ENCODE peak calls at places on chromosome 10, in six cellular contexts. X, G, E, B, M and K are unnamed samples.

GRCh38 chr10:118501637-118502440 is 93.6 kb downstream of the PRLHR start:
- DNase-seq in X (no peak), G (peak), E (no peak), B (no peak), M (peak), K (peak)

GRCh38 chr10:21523557-21524008 is 1.9 kb downstream of the SKIDA1 start:
- DNase-seq in X (no peak), G (no peak), E (peak), B (no peak), M (peak), K (no peak)

GRCh38 chr10:28986856-28987255 is 302.0 kb upstream of the LYZL1 start:
- DNase-seq in X (no peak), G (no peak), E (no peak), B (no peak), M (no peak), K (no peak)

GRCh38 chr10:112214335-112214941 is 30.9 kb upstream of the GPAM start:
- DNase-seq in X (no peak), G (no peak), E (no peak), B (no peak), M (peak), K (no peak)

GRCh38 chr10:88952647-88953111 is at the start of gene ACTA2:
- DNase-seq in X (peak), G (peak), E (no peak), B (no peak), M (peak), K (no peak)

GRCh38 chr10:35058134-35058533 is 32.0 kb downstream of the CUL2 start:
- DNase-seq in X (no peak), G (peak), E (no peak), B (no peak), M (peak), K (peak)

GRCh38 chr10:99292159-99292558 is 37.0 kb upstream of the CNNM1 start:
- DNase-seq in X (no peak), G (no peak), E (no peak), B (no peak), M (peak), K (peak)

GRCh38 chr10:2076528-2076927 is 339.2 kb upstream of the ADARB2 start:
- DNase-seq in X (no peak), G (no peak), E (no peak), B (no peak), M (no peak), K (no peak)

GRCh38 chr10:68560201-68560915 is at the start of gene TET1:
- DNase-seq in X (peak), G (peak), E (peak), B (peak), M (peak), K (peak)

GRCh38 chr10:26044123-26044749 is 110.2 kb downstream of the MYO3A start:
- DNase-seq in X (no peak), G (peak), E (no peak), B (no peak), M (no peak), K (peak)

GRCh38 chr10:61153766-61154165 is 209.8 kb upstream of the RHOBTB1 start:
- DNase-seq in X (no peak), G (no peak), E (no peak), B (no peak), M (no peak), K (no peak)

GRCh38 chr10:76628801-76629200 is 1008.8 kb downstream of the KCNMA1 start:
- DNase-seq in X (no peak), G (no peak), E (no peak), B (no peak), M (no peak), K (no peak)

GRCh38 chr10:234708-235406 is 99.6 kb downstream of the ZMYND11 start:
- DNase-seq in X (no peak), G (no peak), E (no peak), B (no peak), M (no peak), K (no peak)

GRCh38 chr10:48551796-48552591 is 52.9 kb downstream of the ARHGAP22 start:
- DNase-seq in X (peak), G (peak), E (peak), B (peak), M (peak), K (peak)

GRCh38 chr10:111370101-111370500 is 293.3 kb downstream of the ADRA2A start:
- DNase-seq in X (no peak), G (no peak), E (no peak), B (no peak), M (no peak), K (no peak)

GRCh38 chr10:131184503-131184902 is 127.0 kb downstream of the TCERG1L start:
- DNase-seq in X (no peak), G (no peak), E (peak), B (no peak), M (no peak), K (no peak)

GRCh38 chr10:69630651-69631400 is 779 bp downstream of the FAM241B start:
- DNase-seq in X (no peak), G (no peak), E (peak), B (no peak), M (no peak), K (no peak)

GRCh38 chr10:31929260-31929985 is 792 bp upstream of the ARHGAP12 start:
- DNase-seq in X (peak), G (no peak), E (peak), B (peak), M (peak), K (peak)

GRCh38 chr10:61618388-61618961 is 44.3 kb upstream of the CABCOCO1 start:
- DNase-seq in X (no peak), G (peak), E (no peak), B (no peak), M (no peak), K (no peak)

GRCh38 chr10:109062371-109062770 is 860.9 kb downstream of the XPNPEP1 start:
- DNase-seq in X (no peak), G (peak), E (no peak), B (no peak), M (peak), K (peak)

GRCh38 chr10:112634096-112634830 is 187.2 kb downstream of the VTI1A start:
- DNase-seq in X (no peak), G (peak), E (no peak), B (no peak), M (peak), K (peak)

GRCh38 chr10:85919358-85920022 is 447.1 kb downstream of the GRID1 start:
- DNase-seq in X (no peak), G (no peak), E (no peak), B (no peak), M (no peak), K (no peak)

GRCh38 chr10:97736902-97737769 is at the start of gene ZFYVE27:
- DNase-seq in X (peak), G (peak), E (peak), B (peak), M (peak), K (peak)

GRCh38 chr10:104304927-104305326 is 33.3 kb downstream of the ITPRIP start:
- DNase-seq in X (no peak), G (peak), E (no peak), B (no peak), M (peak), K (no peak)

GRCh38 chr10:98269435-98269912 is 1.5 kb upstream of the LOXL4 start:
- DNase-seq in X (peak), G (peak), E (peak), B (no peak), M (peak), K (peak)

GRCh38 chr10:80471715-80472233 is 17.7 kb downstream of the TSPAN14 start:
- DNase-seq in X (no peak), G (no peak), E (no peak), B (no peak), M (no peak), K (peak)

GRCh38 chr10:76301950-76302349 is 870.5 kb downstream of the LRMDA start:
- DNase-seq in X (no peak), G (peak), E (no peak), B (no peak), M (peak), K (peak)

GRCh38 chr10:49643296-49644034 is 29.6 kb downstream of the CHAT start:
- DNase-seq in X (no peak), G (no peak), E (peak), B (no peak), M (no peak), K (no peak)

GRCh38 chr10:94172332-94172731 is 178.6 kb downstream of the PLCE1 start:
- DNase-seq in X (no peak), G (no peak), E (no peak), B (no peak), M (peak), K (peak)

GRCh38 chr10:94092848-94093247 is 99.1 kb downstream of the PLCE1 start:
- DNase-seq in X (no peak), G (peak), E (no peak), B (no peak), M (peak), K (peak)

GRCh38 chr10:124972637-124973036 is 30.7 kb downstream of the ZRANB1 start:
- DNase-seq in X (no peak), G (no peak), E (no peak), B (no peak), M (no peak), K (no peak)

GRCh38 chr10:51602326-51602725 is 97.1 kb downstream of the CSTF2T start:
- DNase-seq in X (no peak), G (peak), E (no peak), B (no peak), M (peak), K (no peak)
- TF ChIP-seq CTCF in X (no peak), G (no peak), E (no peak), B (no peak), M (no peak), K (no peak)

GRCh38 chr10:123008379-123009104 is at the start of the genes ACADSB and IKZF5:
- DNase-seq in X (peak), G (peak), E (peak), B (peak), M (peak), K (peak)
- TF ChIP-seq CTCF in X (no peak), G (no peak), E (no peak), B (no peak), M (no peak), K (no peak)

GRCh38 chr10:18797286-18797685 is 138.1 kb downstream of the ARL5B start:
- DNase-seq in X (no peak), G (peak), E (no peak), B (no peak), M (no peak), K (peak)

GRCh38 chr10:18795549-18795948 is 136.3 kb downstream of the ARL5B start:
- DNase-seq in X (no peak), G (no peak), E (no peak), B (no peak), M (no peak), K (no peak)

GRCh38 chr10:18793951-18794350 is 134.7 kb downstream of the ARL5B start:
- DNase-seq in X (no peak), G (peak), E (no peak), B (no peak), M (peak), K (peak)
- TF ChIP-seq CTCF in X (peak), G (peak), E (no peak), B (no peak), M (peak), K (peak)

DNA sequence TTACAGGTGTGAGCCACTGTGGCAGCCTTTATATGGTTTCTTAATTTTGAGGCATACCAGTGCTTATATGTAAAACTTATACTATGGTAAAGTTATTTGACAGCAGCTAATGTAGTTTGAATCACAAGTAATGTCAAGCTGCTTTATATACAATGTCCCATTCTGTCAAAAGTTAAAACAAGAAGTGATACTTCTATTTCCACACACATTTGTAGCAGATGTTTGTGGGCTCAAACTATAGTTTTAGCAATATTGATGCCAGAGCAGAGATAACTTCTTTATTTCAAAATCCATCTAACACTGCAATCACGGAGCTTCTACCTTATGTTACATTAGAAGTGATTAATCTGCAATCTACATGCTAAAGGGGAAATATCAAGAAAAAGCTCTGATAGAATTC is 149.6 kb downstream of the ADK start:
- DNase-seq in X (no peak), G (no peak), E (no peak), B (no peak), M (no peak), K (no peak)
- TF ChIP-seq CTCF in X (no peak), G (no peak), E (no peak), B (no peak), M (no peak), K (no peak)

GRCh38 chr10:79202188-79203013 is 133.6 kb downstream of the ZMIZ1 start:
- DNase-seq in X (no peak), G (peak), E (no peak), B (peak), M (no peak), K (peak)
- TF ChIP-seq CTCF in X (peak), G (peak), E (no peak), B (no peak), M (peak), K (peak)